ENCODE peak calls at places on chromosome 11, in four cellular contexts. G is WTC11, K is GM12878, Z is SK-N-SH. S is an unnamed sample.

GRCh38 chr11:130782361-130783221 is 133.7 kb downstream of the SNX19 start:
- DNase-seq in G (no peak), K (no peak), Z (no peak), S (no peak)

GRCh38 chr11:57800444-57801184 is 39.0 kb downstream of the CTNND1 start:
- DNase-seq in G (no peak), K (peak; percentile 56), Z (peak; percentile 77), S (peak; percentile 70)

GRCh38 chr11:60170566-60170965 is 12.3 kb downstream of the MS4A6A start:
- DNase-seq in G (no peak), K (no peak), Z (no peak), S (no peak)

GRCh38 chr11:64598797-64599697 is 8.0 kb downstream of the SLC22A12 start:
- DNase-seq in G (no peak), K (no peak), Z (no peak), S (no peak)

GRCh38 chr11:43576834-43577521 is 103.6 kb upstream of the HSD17B12 start:
- DNase-seq in G (peak; percentile 92), K (no peak), Z (peak; percentile 71), S (peak; percentile 84)

GRCh38 chr11:23632293-23632692 is 772.0 kb upstream of the CCDC179 start:
- DNase-seq in G (no peak), K (no peak), Z (no peak), S (no peak)

GRCh38 chr11:126163074-126163700 is 48.3 kb downstream of the RPUSD4 start:
- DNase-seq in G (no peak), K (no peak), Z (no peak), S (no peak)

GRCh38 chr11:70191495-70192140 is 11.5 kb upstream of the FADD start:
- DNase-seq in G (peak; percentile 93), K (no peak), Z (peak; percentile 88), S (peak; percentile 79)

GRCh38 chr11:43772733-43773132 is 92.2 kb downstream of the HSD17B12 start:
- DNase-seq in G (no peak), K (no peak), Z (no peak), S (no peak)

GRCh38 chr11:69376155-69377028 is 82.4 kb downstream of the MYEOV start:
- DNase-seq in G (no peak), K (no peak), Z (no peak), S (no peak)

GRCh38 chr11:96001037-96001436 is 77.1 kb upstream of the MTMR2 start:
- DNase-seq in G (no peak), K (no peak), Z (no peak), S (no peak)

GRCh38 chr11:2483426-2483825 is 38.6 kb downstream of the KCNQ1 start:
- DNase-seq in G (no peak), K (no peak), Z (peak; percentile 63), S (no peak)

GRCh38 chr11:36540998-36541397 is 26.8 kb upstream of the RAG1 start:
- DNase-seq in G (peak; percentile 25), K (peak; percentile 32), Z (peak; percentile 37), S (peak; percentile 60)

GRCh38 chr11:108135845-108136599 is 14.7 kb downstream of the ACAT1 start:
- DNase-seq in G (no peak), K (no peak), Z (no peak), S (no peak)

GRCh38 chr11:12064136-12064953 is 46.0 kb upstream of the MICAL2 start:
- DNase-seq in G (no peak), K (no peak), Z (no peak), S (no peak)

GRCh38 chr11:29263971-29264682 is 752.7 kb downstream of the KCNA4 start:
- DNase-seq in G (no peak), K (no peak), Z (no peak), S (no peak)

GRCh38 chr11:61028135-61028729 is 56.8 kb downstream of the CD6 start:
- DNase-seq in G (no peak), K (peak; percentile 76), Z (no peak), S (no peak)

GRCh38 chr11:94112182-94112960 is 16.3 kb upstream of the PANX1 start:
- DNase-seq in G (no peak), K (no peak), Z (no peak), S (no peak)

GRCh38 chr11:60852060-60852638 is 3.6 kb downstream of the PTGDR2 start:
- DNase-seq in G (no peak), K (no peak), Z (no peak), S (no peak)

GRCh38 chr11:47766363-47767227 is 546 bp downstream of the FNBP4 start:
- DNase-seq in G (peak; percentile 24), K (no peak), Z (no peak), S (no peak)

GRCh38 chr11:446886-447285 is 3.2 kb upstream of the PTDSS2 start:
- DNase-seq in G (no peak), K (no peak), Z (no peak), S (no peak)

GRCh38 chr11:5280582-5281102 is 10.9 kb upstream of the HBE1 start:
- DNase-seq in G (peak; percentile 49), K (peak; percentile 47), Z (no peak), S (peak; percentile 100)

GRCh38 chr11:73862971-73863370 is 13.7 kb downstream of the COA4 start:
- DNase-seq in G (no peak), K (no peak), Z (no peak), S (no peak)

GRCh38 chr11:104286129-104286528 is 122.2 kb upstream of the PDGFD start:
- DNase-seq in G (no peak), K (no peak), Z (no peak), S (no peak)

GRCh38 chr11:89477175-89477574 is 14.0 kb downstream of the NOX4 start:
- DNase-seq in G (peak; percentile 63), K (no peak), Z (no peak), S (no peak)

GRCh38 chr11:93524868-93525267 is 18.3 kb downstream of the SMCO4 start:
- DNase-seq in G (no peak), K (no peak), Z (no peak), S (no peak)

GRCh38 chr11:65646921-65647701 is 9.2 kb downstream of the SIPA1 start:
- DNase-seq in G (peak; percentile 77), K (no peak), Z (peak; percentile 94), S (no peak)
- TF ChIP-seq USF1 in G (no peak), K (no peak), Z (no peak), S (no peak)

DNA sequence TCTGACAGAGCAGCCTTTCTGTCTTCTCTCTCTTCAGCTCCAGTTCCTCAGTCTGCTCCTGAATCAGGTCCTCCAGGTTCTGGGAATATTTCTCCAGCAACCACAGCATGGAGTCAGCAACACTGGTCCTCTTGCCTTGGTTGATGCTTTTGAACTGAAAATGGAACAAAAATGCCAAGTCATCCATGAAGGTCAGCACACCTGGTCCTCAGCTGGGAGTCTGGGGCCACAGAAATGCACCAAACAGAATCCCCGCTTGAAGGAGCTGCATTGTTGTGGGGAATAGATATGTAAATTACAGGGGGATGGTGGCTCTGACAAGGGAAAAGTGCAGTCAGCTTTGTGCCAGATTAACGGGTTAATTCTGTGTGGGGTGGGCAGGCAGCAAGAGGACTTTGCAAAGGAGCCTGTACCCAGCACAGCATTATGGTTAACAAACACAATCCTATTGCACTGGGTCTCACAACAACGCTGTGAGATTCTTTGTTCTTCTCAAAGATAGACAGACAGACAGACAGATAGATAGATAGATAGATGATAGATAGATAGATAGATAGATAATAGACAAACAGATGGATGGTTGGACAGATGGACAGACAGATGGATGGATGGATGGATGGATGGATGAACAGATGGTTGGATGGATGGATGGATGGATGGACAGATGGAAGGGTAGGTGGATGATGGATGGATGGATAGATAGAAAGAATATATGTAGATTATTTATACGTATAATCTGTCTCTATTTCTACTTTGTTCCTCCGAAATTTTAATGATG is 33.8 kb upstream of the LRRC32 start:
- DNase-seq in G (peak; percentile 25), K (no peak), Z (no peak), S (peak; percentile 39)
- TF ChIP-seq USF1 in G (no peak), K (no peak), Z (no peak), S (no peak)

DNA sequence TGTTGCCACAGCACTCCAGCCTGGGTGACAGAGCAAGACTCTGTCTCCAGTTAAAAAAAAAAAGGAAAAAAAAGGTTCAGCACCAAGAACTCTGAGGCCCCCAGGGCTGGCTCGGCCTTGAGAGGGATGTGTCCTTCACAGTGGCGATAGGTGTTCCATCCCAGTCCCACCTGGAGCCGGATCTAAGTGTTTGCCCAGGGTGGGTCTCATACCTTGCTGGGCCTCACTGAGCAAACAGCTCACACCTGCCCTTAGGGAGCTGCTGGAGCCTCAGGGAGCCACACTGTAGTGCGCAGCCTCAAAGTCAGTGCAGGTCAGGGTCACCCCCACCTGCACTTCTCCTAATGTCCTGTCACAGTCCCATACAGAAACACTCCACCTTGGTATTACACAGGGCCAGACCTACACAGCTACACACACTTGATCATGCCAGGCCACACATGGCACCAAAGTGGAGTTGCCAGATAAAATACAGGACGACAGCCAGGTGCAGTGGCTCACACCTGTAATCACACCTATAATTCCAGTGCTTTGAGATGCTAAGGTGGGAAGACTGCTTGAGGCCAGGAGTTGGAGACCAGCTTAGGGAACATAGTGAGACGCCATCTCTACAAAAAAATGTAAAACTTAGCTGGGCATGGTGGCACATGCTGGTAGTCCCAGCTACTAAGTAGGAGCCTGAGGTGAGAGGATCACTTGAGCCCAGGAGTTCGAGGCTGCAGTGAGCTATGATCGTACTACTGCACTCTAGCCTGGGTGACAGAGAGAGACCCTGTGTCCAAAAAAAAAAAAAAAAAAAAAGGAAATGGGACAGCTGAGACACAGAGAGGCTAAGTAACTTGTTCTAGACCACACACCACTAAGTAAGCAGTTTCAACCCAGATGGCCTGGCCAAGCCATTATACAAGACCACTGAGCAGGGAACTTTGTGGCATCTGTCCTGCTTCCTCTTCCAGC is 7.3 kb downstream of the STARD10 start:
- DNase-seq in G (no peak), K (no peak), Z (no peak), S (no peak)
- TF ChIP-seq USF1 in G (no peak), K (no peak), Z (no peak), S (no peak)

DNA sequence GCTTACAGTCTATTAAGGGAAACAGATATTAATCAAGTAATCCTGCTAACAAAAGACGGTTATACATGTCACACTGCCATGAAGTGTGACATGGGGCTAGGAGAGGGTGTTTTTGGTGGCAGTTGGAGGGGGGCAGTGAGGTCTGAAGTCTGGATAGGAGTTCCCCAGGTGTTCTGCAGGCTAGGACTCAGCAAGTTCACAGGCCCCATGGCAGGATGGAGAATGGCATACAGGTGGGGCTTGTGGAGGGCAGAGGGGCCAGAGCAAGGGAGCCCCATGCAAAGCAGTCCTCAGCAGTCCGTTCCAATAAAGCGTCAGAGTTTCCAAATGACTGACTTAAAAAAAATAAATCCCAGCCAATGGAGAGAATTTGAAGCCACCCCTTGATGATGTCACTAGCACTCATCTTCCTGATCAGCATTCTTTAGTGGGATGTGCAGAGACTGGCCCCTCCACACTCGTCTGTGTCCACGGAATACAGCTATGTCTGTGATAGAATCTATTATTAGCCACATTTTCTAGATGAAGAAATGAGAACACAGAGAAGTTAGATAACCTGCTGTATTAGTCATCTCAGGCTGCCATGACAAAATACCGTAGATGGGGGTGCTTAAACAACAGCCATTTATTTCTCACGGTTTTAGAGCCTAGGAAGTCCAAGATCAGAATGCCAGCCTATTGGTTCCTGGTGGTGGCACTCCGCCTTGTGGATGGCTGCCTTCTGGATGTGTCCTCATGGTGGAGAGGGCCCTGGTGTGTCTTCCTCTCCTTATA is 32.6 kb downstream of the PRDM11 start:
- DNase-seq in G (no peak), K (no peak), Z (no peak), S (no peak)
- TF ChIP-seq USF1 in G (no peak), K (no peak), Z (no peak), S (no peak)

GRCh38 chr11:106152013-106152412 is 74.6 kb downstream of the AASDHPPT start:
- DNase-seq in G (no peak), K (no peak), Z (no peak), S (no peak)
- TF ChIP-seq USF1 in G (no peak), K (no peak), Z (no peak), S (no peak)